ENCODE peak calls at places on chromosomes 3 and 15, in five cellular contexts. P is K562, T is foreskin fibroblast, C is cardiac fibroblast, H is astrocyte of the spinal cord. L is an unnamed sample.
A peak's percentile ranks its signal among the peaks of the same experiment; 100 is the strongest.

GRCh38 chr3:69250014-69250413 is 127.6 kb upstream of the LMOD3 start:
- DNase-seq in P (peak; percentile 5), T (no peak), H (peak; percentile 48), C (peak; percentile 20), L (no peak)

GRCh38 chr3:161322781-161323568 is 48.3 kb downstream of the SPTSSB start:
- DNase-seq in T (no peak), H (no peak), C (no peak), P (no peak), L (no peak)

GRCh38 chr3:167110906-167111305 is 269.2 kb downstream of the ZBBX start:
- DNase-seq in P (no peak), C (no peak), T (no peak), H (peak; percentile 79), L (no peak)

GRCh38 chr3:143263844-143264243 is 144.3 kb downstream of the CHST2 start:
- DNase-seq in T (no peak), H (no peak), C (no peak), P (no peak), L (no peak)

GRCh38 chr15:74319596-74320357 is 47.7 kb downstream of the CYP11A1 start:
- DNase-seq in C (peak; percentile 26), P (no peak), T (no peak), H (no peak), L (no peak)

GRCh38 chr3:47985376-47985775 is 30.8 kb downstream of the MAP4 start:
- DNase-seq in T (peak; percentile 8), P (no peak), H (no peak), C (peak; percentile 37), L (no peak)

GRCh38 chr3:170869645-170870593 is at the start of gene RPL22L1:
- DNase-seq in C (peak; percentile 97), H (peak; percentile 97), T (peak; percentile 96), P (peak; percentile 79), L (peak; percentile 89)

GRCh38 chr15:71757741-71758530 is 52.4 kb upstream of the NR2E3 start:
- DNase-seq in H (no peak), C (no peak), P (no peak), T (no peak), L (no peak)

GRCh38 chr3:31829011-31829410 is 152.1 kb downstream of the OSBPL10 start:
- DNase-seq in C (no peak), T (no peak), H (no peak), P (no peak), L (no peak)

GRCh38 chr3:86785381-86785780 is 205.6 kb downstream of the VGLL3 start:
- DNase-seq in H (peak; percentile 66), T (no peak), P (no peak), C (peak; percentile 66), L (no peak)
- TF ChIP-seq CTCF in H (peak; percentile 55), T (peak; percentile 48), P (no peak), C (peak; percentile 41), L (peak; percentile 60)

GRCh38 chr3:86702381-86702958 is 288.5 kb downstream of the VGLL3 start:
- DNase-seq in T (peak; percentile 0), P (peak; percentile 4), H (peak; percentile 21), C (peak; percentile 2), L (no peak)
- TF ChIP-seq CTCF in T (peak; percentile 55), P (peak; percentile 29), H (peak; percentile 63), C (peak; percentile 48), L (peak; percentile 57)

GRCh38 chr15:40443846-40444245 is 3.1 kb downstream of the BAHD1 start:
- DNase-seq in T (no peak), H (no peak), P (no peak), C (no peak), L (no peak)

GRCh38 chr15:40441012-40441735 is 421 bp downstream of the BAHD1 start:
- DNase-seq in P (peak; percentile 73), C (no peak), H (no peak), T (no peak), L (no peak)

GRCh38 chr15:40443255-40443654 is 2.5 kb downstream of the BAHD1 start:
- DNase-seq in H (no peak), P (no peak), T (no peak), C (no peak), L (no peak)

GRCh38 chr15:40440300-40441011 is at the start of gene BAHD1:
- DNase-seq in H (peak; percentile 95), T (peak; percentile 95), P (peak; percentile 98), C (peak; percentile 96), L (peak; percentile 85)

GRCh38 chr15:40441736-40442531 is 1.2 kb downstream of the BAHD1 start:
- DNase-seq in H (no peak), C (no peak), T (no peak), P (peak; percentile 67), L (no peak)
- TF ChIP-seq CTCF in H (no peak), C (no peak), T (no peak), P (peak; percentile 37), L (no peak)

GRCh38 chr3:43218921-43219320 is 67.4 kb upstream of the SNRK start:
- DNase-seq in C (no peak), T (no peak), H (no peak), P (no peak), L (no peak)

GRCh38 chr3:43222594-43222993 is 63.7 kb upstream of the SNRK start:
- DNase-seq in T (no peak), H (no peak), C (no peak), P (no peak), L (no peak)

GRCh38 chr3:43224405-43225073 is 61.8 kb upstream of the SNRK start:
- DNase-seq in P (no peak), C (no peak), H (no peak), T (no peak), L (no peak)

GRCh38 chr3:43221076-43221475 is 65.3 kb upstream of the SNRK start:
- DNase-seq in H (no peak), T (peak; percentile 50), C (no peak), P (no peak), L (no peak)

DNA sequence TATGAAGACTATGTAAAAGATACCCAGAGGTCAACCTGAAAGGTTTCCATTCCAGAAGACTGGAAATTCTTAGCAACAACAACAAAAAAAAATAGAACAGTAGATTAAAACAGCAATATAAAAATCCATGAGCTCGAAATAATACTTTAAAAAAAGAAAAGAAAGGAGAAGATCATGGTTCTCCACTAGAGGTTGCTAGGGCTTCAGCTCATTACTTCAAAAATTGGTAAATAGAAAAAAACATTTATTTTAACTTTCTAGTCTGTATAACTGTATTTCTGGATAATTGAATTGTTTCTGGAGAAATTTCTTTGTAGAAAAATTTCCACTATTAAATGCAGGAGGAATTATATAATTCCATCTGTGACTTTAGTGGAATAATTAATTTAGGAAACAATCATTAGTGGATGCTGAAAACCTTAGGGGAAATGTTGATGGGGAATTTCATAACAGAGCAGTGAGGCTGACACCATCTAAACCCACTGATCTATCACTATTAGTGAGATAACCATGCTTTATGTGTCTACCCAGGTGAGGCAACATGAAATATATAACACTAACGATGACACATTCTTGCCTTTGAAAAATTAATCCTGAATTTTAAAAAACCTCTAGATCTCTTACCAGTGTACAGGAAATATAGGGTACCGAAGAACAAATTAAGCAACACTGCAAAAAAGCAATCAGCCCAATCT is 62.5 kb upstream of the SNRK start:
- DNase-seq in P (no peak), C (peak; percentile 52), H (peak; percentile 26), T (no peak), L (no peak)
- TF ChIP-seq CTCF in P (peak; percentile 68), C (peak; percentile 51), H (peak; percentile 53), T (peak; percentile 34), L (peak; percentile 40)

GRCh38 chr15:64740361-64741170 is 34.8 kb downstream of the RBPMS2 start:
- DNase-seq in P (peak; percentile 54), T (peak; percentile 45), C (peak; percentile 87), H (peak; percentile 47), L (no peak)
- TF ChIP-seq CTCF in P (peak; percentile 68), T (peak; percentile 11), C (peak; percentile 41), H (peak; percentile 20), L (no peak)

GRCh38 chr3:53069422-53070068 is 23.7 kb upstream of the SFMBT1 start:
- DNase-seq in H (peak; percentile 20), C (peak; percentile 26), P (no peak), T (no peak), L (no peak)

GRCh38 chr3:53062905-53063304 is 17.0 kb upstream of the SFMBT1 start:
- DNase-seq in P (no peak), T (no peak), H (no peak), C (no peak), L (no peak)

GRCh38 chr3:53067571-53067970 is 21.7 kb upstream of the SFMBT1 start:
- DNase-seq in T (no peak), P (no peak), C (no peak), H (no peak), L (no peak)

GRCh38 chr3:53068176-53068575 is 22.3 kb upstream of the SFMBT1 start:
- DNase-seq in H (no peak), P (no peak), T (no peak), C (no peak), L (no peak)

DNA sequence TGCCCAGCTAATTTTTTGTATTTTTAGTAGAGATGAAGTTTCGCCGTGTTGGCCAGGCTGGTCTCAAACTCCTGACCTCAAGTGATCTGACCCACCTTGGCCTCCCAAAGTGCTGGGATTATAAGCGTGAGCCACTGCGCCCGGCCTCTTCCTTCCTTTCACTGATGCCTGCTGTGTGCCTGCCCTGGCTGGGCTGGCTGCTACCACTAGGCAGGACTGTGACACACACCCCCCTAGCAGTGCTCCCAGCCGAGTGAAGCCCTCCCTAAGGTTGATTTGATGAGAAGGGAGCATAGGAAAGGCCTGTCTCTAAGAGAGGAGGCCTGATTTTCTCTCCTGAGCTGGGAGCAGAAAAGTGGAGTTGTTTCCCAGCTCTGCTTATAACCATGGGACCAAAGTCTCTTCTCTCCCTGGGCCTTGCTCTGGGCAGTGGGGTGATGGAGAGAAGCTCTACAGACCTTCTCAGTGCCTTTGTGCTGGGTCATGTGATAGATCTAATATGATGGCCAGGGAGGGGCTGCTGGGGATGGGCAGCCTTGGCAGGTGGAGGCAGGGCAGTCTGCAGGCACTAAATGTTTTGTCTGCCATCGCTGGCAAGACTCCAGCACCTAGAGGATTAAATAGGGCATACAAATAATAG is 20.1 kb upstream of the SFMBT1 start:
- DNase-seq in C (no peak), H (no peak), T (no peak), P (no peak), L (no peak)
- TF ChIP-seq CTCF in C (no peak), H (no peak), T (no peak), P (no peak), L (no peak)

GRCh38 chr3:34015204-34016142 is 217.0 kb downstream of the PDCD6IP start:
- DNase-seq in T (peak; percentile 24), P (no peak), C (peak; percentile 21), H (peak; percentile 20), L (no peak)
- TF ChIP-seq CTCF in T (peak; percentile 33), P (peak; percentile 89), C (peak; percentile 41), H (peak; percentile 35), L (peak; percentile 21)

DNA sequence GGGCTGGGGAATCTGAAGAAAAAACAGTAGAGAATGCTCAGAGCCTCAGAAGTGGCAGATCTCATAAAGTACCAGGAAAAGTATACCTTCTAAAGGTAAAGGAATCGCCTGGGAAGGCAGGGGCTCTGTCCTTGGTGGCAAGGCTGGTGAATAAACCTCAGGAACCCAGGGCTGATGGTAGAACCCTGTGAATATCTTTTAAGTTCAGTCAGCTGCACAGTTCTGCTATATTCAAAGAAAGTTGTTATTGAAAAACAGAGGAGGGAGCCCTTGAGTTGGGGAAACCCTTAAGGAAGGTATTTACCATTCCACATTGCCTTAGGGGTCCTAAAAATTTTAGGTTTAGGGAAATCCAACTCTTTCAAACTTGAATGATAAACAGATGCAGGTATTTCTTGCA is 31.2 kb downstream of the ZPLD1 start:
- DNase-seq in H (no peak), T (no peak), P (no peak), C (no peak), L (no peak)
- TF ChIP-seq CTCF in H (peak; percentile 22), T (no peak), P (no peak), C (no peak), L (no peak)

GRCh38 chr15:83739629-83740028 is 85.7 kb downstream of the ADAMTSL3 start:
- DNase-seq in T (no peak), P (no peak), C (no peak), H (no peak), L (no peak)
- TF ChIP-seq CTCF in T (no peak), P (no peak), C (no peak), H (no peak), L (no peak)

GRCh38 chr15:82805994-82806406 is at the start of gene FSD2:
- DNase-seq in P (no peak), T (no peak), H (no peak), C (no peak), L (no peak)
- TF ChIP-seq CTCF in P (no peak), T (no peak), H (no peak), C (no peak), L (no peak)

L was measured in AG09319.